ENCODE peak calls at places on chromosomes 11 and 22, in seven cellular contexts. One of them, this sample, is unnamed.

GRCh38 chr11:31645747-31646146 is 136.2 kb downstream of the ELP4 start:
- DNase-seq in WERI-Rb-1: no peak
- DNase-seq in heart right ventricle: no peak
- DNase-seq in neural progenitor cell: no peak
- DNase-seq in HAP-1: no peak
- DNase-seq in epithelial cell of esophagus: peak
- DNase-seq in mucosa of descending colon: no peak
- DNase-seq in this sample: no peak

GRCh38 chr11:8779107-8779506 is 96.5 kb downstream of the RPL27A start:
- DNase-seq in HAP-1: no peak
- DNase-seq in mucosa of descending colon: no peak
- DNase-seq in epithelial cell of esophagus: peak
- DNase-seq in neural progenitor cell: no peak
- DNase-seq in WERI-Rb-1: no peak
- DNase-seq in heart right ventricle: no peak
- DNase-seq in this sample: no peak

GRCh38 chr11:36507824-36508489 is 2.1 kb downstream of the TRAF6 start:
- DNase-seq in mucosa of descending colon: no peak
- DNase-seq in epithelial cell of esophagus: peak
- DNase-seq in HAP-1: no peak
- DNase-seq in WERI-Rb-1: no peak
- DNase-seq in heart right ventricle: no peak
- DNase-seq in neural progenitor cell: no peak
- DNase-seq in this sample: no peak

GRCh38 chr11:73266644-73267015 is 5.5 kb upstream of the P2RY6 start:
- DNase-seq in heart right ventricle: no peak
- DNase-seq in neural progenitor cell: no peak
- DNase-seq in epithelial cell of esophagus: no peak
- DNase-seq in WERI-Rb-1: no peak
- DNase-seq in HAP-1: no peak
- DNase-seq in mucosa of descending colon: peak
- DNase-seq in this sample: no peak

GRCh38 chr11:8006349-8006977 is 19.3 kb downstream of the EIF3F start:
- DNase-seq in mucosa of descending colon: no peak
- DNase-seq in epithelial cell of esophagus: peak
- DNase-seq in HAP-1: peak
- DNase-seq in neural progenitor cell: peak
- DNase-seq in WERI-Rb-1: peak
- DNase-seq in heart right ventricle: no peak
- DNase-seq in this sample: no peak

GRCh38 chr11:124586247-124586860 is 16.6 kb downstream of the OR8A1 start:
- DNase-seq in heart right ventricle: peak
- DNase-seq in neural progenitor cell: peak
- DNase-seq in mucosa of descending colon: no peak
- DNase-seq in WERI-Rb-1: peak
- DNase-seq in epithelial cell of esophagus: peak
- DNase-seq in HAP-1: peak
- DNase-seq in this sample: peak

GRCh38 chr11:101920992-101921391 is 4.7 kb upstream of the ANGPTL5 start:
- DNase-seq in mucosa of descending colon: no peak
- DNase-seq in neural progenitor cell: no peak
- DNase-seq in epithelial cell of esophagus: no peak
- DNase-seq in HAP-1: no peak
- DNase-seq in WERI-Rb-1: no peak
- DNase-seq in heart right ventricle: no peak
- DNase-seq in this sample: no peak

GRCh38 chr11:111362887-111363411 is 16.1 kb downstream of the POU2AF1 start:
- DNase-seq in HAP-1: no peak
- DNase-seq in WERI-Rb-1: no peak
- DNase-seq in epithelial cell of esophagus: peak
- DNase-seq in heart right ventricle: no peak
- DNase-seq in mucosa of descending colon: peak
- DNase-seq in neural progenitor cell: no peak
- DNase-seq in this sample: no peak

GRCh38 chr11:35141538-35141937 is 2.6 kb downstream of the CD44 start:
- DNase-seq in HAP-1: no peak
- DNase-seq in neural progenitor cell: no peak
- DNase-seq in WERI-Rb-1: no peak
- DNase-seq in mucosa of descending colon: peak
- DNase-seq in epithelial cell of esophagus: no peak
- DNase-seq in heart right ventricle: peak
- DNase-seq in this sample: peak

GRCh38 chr11:130315354-130315970 is 745 bp upstream of the ZBTB44 start:
- DNase-seq in WERI-Rb-1: no peak
- DNase-seq in heart right ventricle: peak
- DNase-seq in epithelial cell of esophagus: peak
- DNase-seq in HAP-1: no peak
- DNase-seq in mucosa of descending colon: peak
- DNase-seq in neural progenitor cell: peak
- DNase-seq in this sample: peak
- H3K4me3 ChIP-seq in WERI-Rb-1: peak
- H3K4me3 ChIP-seq in heart right ventricle: peak
- H3K4me3 ChIP-seq in epithelial cell of esophagus: peak
- H3K4me3 ChIP-seq in HAP-1: peak
- H3K4me3 ChIP-seq in mucosa of descending colon: no peak
- H3K4me3 ChIP-seq in neural progenitor cell: peak
- H3K4me3 ChIP-seq in this sample: no peak

GRCh38 chr11:64868904-64869570 is 9.4 kb downstream of the EHD1 start:
- DNase-seq in heart right ventricle: no peak
- DNase-seq in WERI-Rb-1: no peak
- DNase-seq in mucosa of descending colon: no peak
- DNase-seq in HAP-1: no peak
- DNase-seq in epithelial cell of esophagus: peak
- DNase-seq in neural progenitor cell: no peak
- DNase-seq in this sample: peak
- H3K4me3 ChIP-seq in heart right ventricle: peak
- H3K4me3 ChIP-seq in WERI-Rb-1: no peak
- H3K4me3 ChIP-seq in mucosa of descending colon: no peak
- H3K4me3 ChIP-seq in HAP-1: no peak
- H3K4me3 ChIP-seq in epithelial cell of esophagus: no peak
- H3K4me3 ChIP-seq in neural progenitor cell: no peak
- H3K4me3 ChIP-seq in this sample: no peak

GRCh38 chr11:64803846-64804345 is 882 bp upstream of the MAP4K2 start:
- DNase-seq in HAP-1: no peak
- DNase-seq in WERI-Rb-1: no peak
- DNase-seq in epithelial cell of esophagus: no peak
- DNase-seq in neural progenitor cell: peak
- DNase-seq in mucosa of descending colon: no peak
- DNase-seq in heart right ventricle: no peak
- DNase-seq in this sample: no peak
- H3K4me3 ChIP-seq in HAP-1: peak
- H3K4me3 ChIP-seq in WERI-Rb-1: peak
- H3K4me3 ChIP-seq in epithelial cell of esophagus: peak
- H3K4me3 ChIP-seq in neural progenitor cell: peak
- H3K4me3 ChIP-seq in mucosa of descending colon: no peak
- H3K4me3 ChIP-seq in heart right ventricle: peak
- H3K4me3 ChIP-seq in this sample: peak

DNA sequence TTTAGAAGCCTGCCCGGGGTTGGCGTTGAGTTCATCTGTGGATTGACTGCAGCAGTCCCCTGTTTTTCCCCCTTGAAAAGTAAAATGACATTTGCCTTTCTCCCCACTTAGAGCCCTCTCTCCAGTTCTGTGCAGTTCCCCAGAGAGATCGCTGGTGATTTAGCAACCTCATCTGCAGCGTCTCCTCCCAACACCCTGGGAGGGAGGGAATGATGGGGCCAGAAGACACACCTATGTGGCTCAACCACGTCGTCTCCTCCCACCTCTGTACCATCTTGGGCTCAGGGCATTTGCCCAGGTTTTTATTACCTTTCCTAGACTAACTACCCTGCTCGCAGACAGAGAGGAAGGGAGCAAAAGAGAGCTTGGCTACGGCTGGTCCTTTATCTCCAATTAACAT is 73.4 kb downstream of the DSCAML1 start:
- DNase-seq in heart right ventricle: no peak
- DNase-seq in epithelial cell of esophagus: no peak
- DNase-seq in HAP-1: no peak
- DNase-seq in mucosa of descending colon: no peak
- DNase-seq in neural progenitor cell: no peak
- DNase-seq in WERI-Rb-1: no peak
- DNase-seq in this sample: no peak
- H3K4me3 ChIP-seq in heart right ventricle: no peak
- H3K4me3 ChIP-seq in epithelial cell of esophagus: no peak
- H3K4me3 ChIP-seq in HAP-1: no peak
- H3K4me3 ChIP-seq in mucosa of descending colon: no peak
- H3K4me3 ChIP-seq in neural progenitor cell: no peak
- H3K4me3 ChIP-seq in WERI-Rb-1: no peak
- H3K4me3 ChIP-seq in this sample: no peak

GRCh38 chr11:69295995-69296889 is 2.3 kb downstream of the MYEOV start:
- DNase-seq in epithelial cell of esophagus: peak
- DNase-seq in mucosa of descending colon: no peak
- DNase-seq in heart right ventricle: no peak
- DNase-seq in neural progenitor cell: no peak
- DNase-seq in WERI-Rb-1: no peak
- DNase-seq in HAP-1: no peak
- DNase-seq in this sample: no peak
- H3K4me3 ChIP-seq in epithelial cell of esophagus: no peak
- H3K4me3 ChIP-seq in mucosa of descending colon: no peak
- H3K4me3 ChIP-seq in heart right ventricle: peak
- H3K4me3 ChIP-seq in neural progenitor cell: no peak
- H3K4me3 ChIP-seq in WERI-Rb-1: no peak
- H3K4me3 ChIP-seq in HAP-1: no peak
- H3K4me3 ChIP-seq in this sample: no peak

GRCh38 chr22:28710112-28710888 is 30.7 kb upstream of the TTC28 start:
- DNase-seq in HAP-1: no peak
- DNase-seq in epithelial cell of esophagus: peak
- DNase-seq in mucosa of descending colon: no peak
- DNase-seq in neural progenitor cell: no peak
- DNase-seq in WERI-Rb-1: no peak
- DNase-seq in heart right ventricle: no peak
- DNase-seq in this sample: no peak

GRCh38 chr22:28711341-28711740 is 30.3 kb downstream of the CHEK2 start:
- DNase-seq in mucosa of descending colon: no peak
- DNase-seq in heart right ventricle: no peak
- DNase-seq in neural progenitor cell: no peak
- DNase-seq in HAP-1: no peak
- DNase-seq in epithelial cell of esophagus: no peak
- DNase-seq in WERI-Rb-1: no peak
- DNase-seq in this sample: no peak

GRCh38 chr22:28711820-28712777 is 29.5 kb downstream of the CHEK2 start:
- DNase-seq in heart right ventricle: no peak
- DNase-seq in WERI-Rb-1: no peak
- DNase-seq in epithelial cell of esophagus: peak
- DNase-seq in mucosa of descending colon: no peak
- DNase-seq in HAP-1: no peak
- DNase-seq in neural progenitor cell: no peak
- DNase-seq in this sample: no peak

GRCh38 chr22:28714043-28714442 is 27.6 kb downstream of the CHEK2 start:
- DNase-seq in epithelial cell of esophagus: no peak
- DNase-seq in mucosa of descending colon: no peak
- DNase-seq in HAP-1: no peak
- DNase-seq in WERI-Rb-1: no peak
- DNase-seq in heart right ventricle: no peak
- DNase-seq in neural progenitor cell: no peak
- DNase-seq in this sample: no peak

DNA sequence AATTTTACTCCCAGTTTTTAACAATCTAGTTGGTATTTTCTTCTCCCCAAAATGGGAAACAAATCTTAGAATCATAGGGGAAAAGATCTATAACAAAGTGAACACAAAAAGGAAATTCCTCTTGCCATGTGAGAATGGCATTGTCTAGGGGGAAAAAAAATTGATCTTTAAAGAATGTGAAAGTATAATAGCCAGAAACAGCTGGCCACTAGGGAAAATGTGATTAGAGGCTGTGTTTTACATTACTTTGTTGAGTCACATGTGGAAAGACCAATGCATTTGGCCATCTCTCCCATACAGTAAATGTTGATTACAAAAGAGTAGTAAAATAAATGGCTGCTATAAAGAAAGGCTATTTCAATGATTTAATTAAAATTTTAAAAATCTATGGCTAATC is 30.7 kb downstream of the CHEK2 start:
- DNase-seq in WERI-Rb-1: no peak
- DNase-seq in epithelial cell of esophagus: no peak
- DNase-seq in neural progenitor cell: no peak
- DNase-seq in mucosa of descending colon: no peak
- DNase-seq in heart right ventricle: no peak
- DNase-seq in HAP-1: no peak
- DNase-seq in this sample: no peak
- H3K4me3 ChIP-seq in WERI-Rb-1: no peak
- H3K4me3 ChIP-seq in epithelial cell of esophagus: no peak
- H3K4me3 ChIP-seq in neural progenitor cell: no peak
- H3K4me3 ChIP-seq in mucosa of descending colon: no peak
- H3K4me3 ChIP-seq in heart right ventricle: no peak
- H3K4me3 ChIP-seq in HAP-1: no peak
- H3K4me3 ChIP-seq in this sample: no peak

DNA sequence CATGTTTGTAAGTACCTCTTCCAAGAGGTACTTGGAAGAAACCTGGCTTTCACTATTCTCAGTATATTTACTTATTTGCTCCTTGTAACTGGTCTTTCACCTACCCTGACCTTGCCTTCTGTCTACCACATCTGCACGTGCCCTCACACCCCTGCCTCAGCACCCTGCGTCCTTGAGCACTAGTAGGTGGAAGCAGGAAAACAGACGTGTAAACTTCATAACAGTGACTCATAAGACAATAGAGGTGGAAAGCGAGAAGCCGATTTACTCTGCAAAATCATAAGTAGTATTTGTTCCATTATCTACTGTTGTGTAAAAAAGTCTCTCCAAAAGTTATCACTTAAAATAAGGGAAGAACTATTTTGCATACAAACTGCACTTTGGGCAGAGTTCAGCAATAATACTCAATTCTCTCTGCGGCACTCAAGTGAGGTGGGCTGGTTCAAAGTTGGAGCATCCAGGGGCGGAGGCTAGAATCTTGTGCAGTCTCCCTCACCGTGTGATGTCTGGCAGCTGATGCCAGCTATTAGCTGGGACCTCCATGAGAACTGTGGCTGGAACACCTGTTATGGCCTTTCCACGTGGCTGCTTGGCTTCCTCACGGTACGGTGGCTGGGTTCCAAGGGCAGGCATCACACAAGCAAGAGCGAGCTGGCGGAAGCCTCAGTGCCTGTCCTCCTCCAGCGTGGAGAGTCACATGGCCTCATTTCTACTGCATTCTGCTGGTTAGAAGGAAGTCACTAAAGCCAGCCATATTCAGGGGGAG is 30.4 kb downstream of the PACS1 start:
- DNase-seq in HAP-1: peak
- DNase-seq in WERI-Rb-1: no peak
- DNase-seq in epithelial cell of esophagus: peak
- DNase-seq in mucosa of descending colon: peak
- DNase-seq in neural progenitor cell: no peak
- DNase-seq in heart right ventricle: peak
- DNase-seq in this sample: peak
- H3K4me3 ChIP-seq in HAP-1: no peak
- H3K4me3 ChIP-seq in WERI-Rb-1: no peak
- H3K4me3 ChIP-seq in epithelial cell of esophagus: no peak
- H3K4me3 ChIP-seq in mucosa of descending colon: no peak
- H3K4me3 ChIP-seq in neural progenitor cell: no peak
- H3K4me3 ChIP-seq in heart right ventricle: no peak
- H3K4me3 ChIP-seq in this sample: no peak

This sample was measured in aorta.